ENCODE peak calls at places on chromosomes 12 and 14, in ten cellular contexts. One of them, this sample, is unnamed.

GRCh38 chr14:89406941-89407340 is 10.1 kb downstream of the FOXN3 start:
- DNase-seq in vagina: no peak
- DNase-seq in A549: no peak
- DNase-seq in NB4: no peak
- DNase-seq in right atrium auricular region: no peak
- DNase-seq in mammary epithelial cell: no peak
- DNase-seq in GM20000: no peak
- DNase-seq in pancreas: no peak
- DNase-seq in MCF 10A: no peak
- DNase-seq in psoas muscle: no peak
- DNase-seq in this sample: no peak

GRCh38 chr12:112184056-112184887 is 58.9 kb downstream of the TRAFD1 start:
- DNase-seq in pancreas: no peak
- DNase-seq in right atrium auricular region: no peak
- DNase-seq in mammary epithelial cell: no peak
- DNase-seq in NB4: no peak
- DNase-seq in MCF 10A: no peak
- DNase-seq in GM20000: no peak
- DNase-seq in A549: no peak
- DNase-seq in vagina: no peak
- DNase-seq in psoas muscle: no peak
- DNase-seq in this sample: no peak

GRCh38 chr12:5871741-5872140 is 73.3 kb downstream of the ANO2 start:
- DNase-seq in GM20000: no peak
- DNase-seq in psoas muscle: no peak
- DNase-seq in pancreas: no peak
- DNase-seq in NB4: no peak
- DNase-seq in vagina: no peak
- DNase-seq in mammary epithelial cell: no peak
- DNase-seq in MCF 10A: no peak
- DNase-seq in right atrium auricular region: no peak
- DNase-seq in A549: no peak
- DNase-seq in this sample: peak; percentile 81

GRCh38 chr12:98371419-98371818 is 144.0 kb upstream of the TMPO start:
- DNase-seq in pancreas: no peak
- DNase-seq in A549: no peak
- DNase-seq in psoas muscle: no peak
- DNase-seq in NB4: no peak
- DNase-seq in MCF 10A: no peak
- DNase-seq in GM20000: no peak
- DNase-seq in right atrium auricular region: no peak
- DNase-seq in mammary epithelial cell: no peak
- DNase-seq in vagina: no peak
- DNase-seq in this sample: no peak

GRCh38 chr12:15581006-15581405 is 208.2 kb downstream of the EPS8 start:
- DNase-seq in GM20000: no peak
- DNase-seq in mammary epithelial cell: no peak
- DNase-seq in pancreas: no peak
- DNase-seq in MCF 10A: no peak
- DNase-seq in NB4: no peak
- DNase-seq in A549: no peak
- DNase-seq in vagina: no peak
- DNase-seq in psoas muscle: no peak
- DNase-seq in right atrium auricular region: no peak
- DNase-seq in this sample: no peak

GRCh38 chr14:72554401-72554800 is 339.5 kb downstream of the DPF3 start:
- DNase-seq in psoas muscle: no peak
- DNase-seq in NB4: no peak
- DNase-seq in vagina: no peak
- DNase-seq in A549: no peak
- DNase-seq in MCF 10A: no peak
- DNase-seq in GM20000: no peak
- DNase-seq in mammary epithelial cell: no peak
- DNase-seq in pancreas: no peak
- DNase-seq in right atrium auricular region: no peak
- DNase-seq in this sample: no peak

GRCh38 chr12:124780752-124781685 is 82.6 kb downstream of the SCARB1 start:
- DNase-seq in psoas muscle: no peak
- DNase-seq in GM20000: no peak
- DNase-seq in A549: no peak
- DNase-seq in NB4: no peak
- DNase-seq in vagina: no peak
- DNase-seq in mammary epithelial cell: peak; percentile 21
- DNase-seq in MCF 10A: no peak
- DNase-seq in pancreas: no peak
- DNase-seq in right atrium auricular region: no peak
- DNase-seq in this sample: no peak

GRCh38 chr12:106584104-106585064 is 1.6 kb downstream of the RFX4 start:
- DNase-seq in GM20000: peak; percentile 38
- DNase-seq in MCF 10A: no peak
- DNase-seq in vagina: no peak
- DNase-seq in A549: peak; percentile 48
- DNase-seq in NB4: no peak
- DNase-seq in right atrium auricular region: no peak
- DNase-seq in psoas muscle: no peak
- DNase-seq in pancreas: no peak
- DNase-seq in mammary epithelial cell: no peak
- DNase-seq in this sample: peak; percentile 90

GRCh38 chr12:24695657-24696329 is 253.1 kb downstream of the BCAT1 start:
- DNase-seq in MCF 10A: no peak
- DNase-seq in A549: no peak
- DNase-seq in right atrium auricular region: no peak
- DNase-seq in GM20000: no peak
- DNase-seq in NB4: no peak
- DNase-seq in psoas muscle: no peak
- DNase-seq in vagina: no peak
- DNase-seq in pancreas: no peak
- DNase-seq in mammary epithelial cell: no peak
- DNase-seq in this sample: no peak

GRCh38 chr12:47216150-47216677 is 136.5 kb upstream of the AMIGO2 start:
- DNase-seq in MCF 10A: no peak
- DNase-seq in pancreas: peak; percentile 48
- DNase-seq in right atrium auricular region: no peak
- DNase-seq in vagina: no peak
- DNase-seq in A549: no peak
- DNase-seq in mammary epithelial cell: no peak
- DNase-seq in NB4: peak; percentile 96
- DNase-seq in GM20000: peak; percentile 40
- DNase-seq in psoas muscle: no peak
- DNase-seq in this sample: no peak

GRCh38 chr12:49342914-49343731 is 3.6 kb upstream of the DNAJC22 start:
- DNase-seq in right atrium auricular region: no peak
- DNase-seq in vagina: no peak
- DNase-seq in NB4: no peak
- DNase-seq in GM20000: peak; percentile 54
- DNase-seq in mammary epithelial cell: no peak
- DNase-seq in A549: peak; percentile 35
- DNase-seq in psoas muscle: no peak
- DNase-seq in MCF 10A: no peak
- DNase-seq in pancreas: no peak
- DNase-seq in this sample: no peak

GRCh38 chr14:104724407-104724980 is 465 bp downstream of the ADSS1 start:
- DNase-seq in GM20000: no peak
- DNase-seq in NB4: no peak
- DNase-seq in right atrium auricular region: peak; percentile 81
- DNase-seq in psoas muscle: peak; percentile 93
- DNase-seq in MCF 10A: no peak
- DNase-seq in A549: peak; percentile 58
- DNase-seq in pancreas: peak; percentile 52
- DNase-seq in vagina: no peak
- DNase-seq in mammary epithelial cell: no peak
- DNase-seq in this sample: no peak

GRCh38 chr12:13200841-13201240 is 4.3 kb downstream of the EMP1 start:
- DNase-seq in right atrium auricular region: no peak
- DNase-seq in vagina: no peak
- DNase-seq in pancreas: no peak
- DNase-seq in GM20000: no peak
- DNase-seq in A549: no peak
- DNase-seq in mammary epithelial cell: no peak
- DNase-seq in NB4: no peak
- DNase-seq in MCF 10A: no peak
- DNase-seq in psoas muscle: no peak
- DNase-seq in this sample: no peak

GRCh38 chr12:104215638-104216297 is at the start of gene TXNRD1:
- DNase-seq in A549: peak; percentile 94
- DNase-seq in vagina: peak; percentile 81
- DNase-seq in pancreas: peak; percentile 74
- DNase-seq in MCF 10A: no peak
- DNase-seq in mammary epithelial cell: peak; percentile 58
- DNase-seq in psoas muscle: peak; percentile 91
- DNase-seq in right atrium auricular region: peak; percentile 89
- DNase-seq in GM20000: peak; percentile 91
- DNase-seq in NB4: peak; percentile 94
- DNase-seq in this sample: peak; percentile 94
- TF ChIP-seq CTCF in A549: peak; percentile 87
- TF ChIP-seq CTCF in vagina: peak; percentile 69
- TF ChIP-seq CTCF in pancreas: peak; percentile 57
- TF ChIP-seq CTCF in MCF 10A: no peak
- TF ChIP-seq CTCF in mammary epithelial cell: peak; percentile 53
- TF ChIP-seq CTCF in psoas muscle: peak; percentile 85
- TF ChIP-seq CTCF in right atrium auricular region: peak; percentile 93
- TF ChIP-seq CTCF in GM20000: peak; percentile 81
- TF ChIP-seq CTCF in NB4: peak; percentile 95
- TF ChIP-seq CTCF in this sample: peak; percentile 87

GRCh38 chr12:86521870-86522269 is 265.7 kb upstream of the MGAT4C start:
- DNase-seq in mammary epithelial cell: no peak
- DNase-seq in vagina: no peak
- DNase-seq in pancreas: no peak
- DNase-seq in NB4: peak; percentile 48
- DNase-seq in psoas muscle: no peak
- DNase-seq in MCF 10A: no peak
- DNase-seq in right atrium auricular region: no peak
- DNase-seq in GM20000: no peak
- DNase-seq in A549: no peak
- DNase-seq in this sample: no peak

GRCh38 chr12:86530996-86531655 is 274.9 kb upstream of the MGAT4C start:
- DNase-seq in NB4: no peak
- DNase-seq in right atrium auricular region: no peak
- DNase-seq in pancreas: no peak
- DNase-seq in vagina: no peak
- DNase-seq in GM20000: no peak
- DNase-seq in A549: no peak
- DNase-seq in mammary epithelial cell: no peak
- DNase-seq in psoas muscle: no peak
- DNase-seq in MCF 10A: peak; percentile 46
- DNase-seq in this sample: no peak

GRCh38 chr12:86523844-86524243 is 267.7 kb upstream of the MGAT4C start:
- DNase-seq in pancreas: no peak
- DNase-seq in A549: no peak
- DNase-seq in vagina: no peak
- DNase-seq in GM20000: no peak
- DNase-seq in psoas muscle: no peak
- DNase-seq in mammary epithelial cell: no peak
- DNase-seq in MCF 10A: no peak
- DNase-seq in NB4: no peak
- DNase-seq in right atrium auricular region: no peak
- DNase-seq in this sample: no peak

DNA sequence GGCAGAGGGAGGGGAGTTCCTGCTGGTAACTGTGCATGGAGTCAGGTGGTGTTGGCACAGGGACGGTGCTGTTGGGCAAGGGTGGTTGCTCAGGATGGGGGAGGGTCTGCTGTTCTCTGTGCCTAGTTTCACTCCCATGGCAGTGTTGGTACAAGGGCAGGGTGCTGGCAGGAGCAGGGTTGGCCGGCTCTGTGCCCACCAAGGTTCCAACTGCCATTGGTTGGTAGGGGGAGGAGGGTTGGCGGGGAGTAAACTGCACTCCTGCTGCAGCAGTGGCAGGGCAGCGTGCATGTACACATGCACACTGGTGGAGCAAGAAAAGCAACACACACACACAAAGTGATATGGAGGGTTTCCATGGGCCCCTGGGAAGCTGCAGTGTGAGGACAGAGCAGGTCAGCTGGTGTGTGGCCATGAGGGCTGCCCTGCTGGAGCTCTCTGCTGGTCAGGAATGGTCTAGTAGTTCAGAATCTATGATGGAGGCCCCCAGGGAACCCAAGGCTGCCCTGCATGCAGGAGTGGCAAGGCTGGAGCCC is 269.9 kb upstream of the MGAT4C start:
- DNase-seq in mammary epithelial cell: no peak
- DNase-seq in pancreas: no peak
- DNase-seq in A549: no peak
- DNase-seq in vagina: no peak
- DNase-seq in MCF 10A: no peak
- DNase-seq in NB4: no peak
- DNase-seq in GM20000: no peak
- DNase-seq in right atrium auricular region: no peak
- DNase-seq in psoas muscle: no peak
- DNase-seq in this sample: no peak
- TF ChIP-seq CTCF in mammary epithelial cell: no peak
- TF ChIP-seq CTCF in pancreas: no peak
- TF ChIP-seq CTCF in A549: no peak
- TF ChIP-seq CTCF in vagina: no peak
- TF ChIP-seq CTCF in MCF 10A: no peak
- TF ChIP-seq CTCF in NB4: no peak
- TF ChIP-seq CTCF in GM20000: no peak
- TF ChIP-seq CTCF in right atrium auricular region: no peak
- TF ChIP-seq CTCF in psoas muscle: no peak
- TF ChIP-seq CTCF in this sample: no peak

GRCh38 chr14:23360496-23360895 is 4.5 kb downstream of the EFS start:
- DNase-seq in GM20000: no peak
- DNase-seq in pancreas: no peak
- DNase-seq in NB4: peak; percentile 11
- DNase-seq in right atrium auricular region: no peak
- DNase-seq in mammary epithelial cell: no peak
- DNase-seq in A549: peak; percentile 57
- DNase-seq in MCF 10A: no peak
- DNase-seq in psoas muscle: no peak
- DNase-seq in vagina: no peak
- DNase-seq in this sample: no peak
- TF ChIP-seq CTCF in GM20000: no peak
- TF ChIP-seq CTCF in pancreas: no peak
- TF ChIP-seq CTCF in NB4: peak; percentile 19
- TF ChIP-seq CTCF in right atrium auricular region: peak; percentile 39
- TF ChIP-seq CTCF in mammary epithelial cell: no peak
- TF ChIP-seq CTCF in A549: peak; percentile 11
- TF ChIP-seq CTCF in MCF 10A: no peak
- TF ChIP-seq CTCF in psoas muscle: no peak
- TF ChIP-seq CTCF in vagina: no peak
- TF ChIP-seq CTCF in this sample: no peak

DNA sequence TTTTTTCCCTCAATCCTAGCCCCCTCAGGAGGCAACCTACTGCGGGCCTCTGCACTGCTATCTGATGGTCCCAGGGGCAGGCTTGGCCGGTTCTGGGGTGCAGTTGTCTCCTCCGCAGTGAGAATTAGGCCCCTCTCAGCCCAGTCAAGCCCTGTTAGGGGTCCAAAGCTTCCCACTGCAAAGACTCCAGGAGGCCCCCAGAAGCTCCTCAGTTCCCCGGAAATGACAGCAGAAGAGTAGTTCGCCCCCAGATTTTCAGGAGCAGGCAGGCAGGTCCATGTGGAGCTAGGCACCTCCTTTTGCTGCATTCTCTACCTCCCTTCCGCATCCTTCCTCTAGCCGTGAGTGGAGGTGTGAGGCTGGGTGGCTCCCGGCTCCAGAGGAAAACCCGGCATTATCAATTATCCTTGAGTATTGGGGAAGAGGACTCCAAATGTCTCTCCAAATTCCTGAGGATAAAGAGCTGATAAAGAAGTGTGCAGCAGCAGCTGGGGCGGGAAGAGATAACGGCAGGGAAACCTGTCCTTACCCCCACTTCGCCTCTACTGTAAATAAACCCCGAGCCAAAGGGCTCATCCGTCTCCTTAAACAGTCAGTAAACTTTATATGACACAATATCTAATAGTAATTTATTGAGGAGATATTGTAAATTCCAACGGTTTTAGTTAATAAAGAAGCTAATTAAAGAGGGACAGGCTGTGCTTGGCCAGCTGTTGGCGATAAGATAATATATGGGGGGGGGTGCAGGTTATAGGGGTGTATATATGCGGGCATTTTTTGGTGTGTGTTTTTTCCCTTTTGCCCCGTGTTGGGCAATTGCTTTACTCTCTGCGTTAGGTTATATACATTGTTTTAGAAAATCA is 641 bp upstream of the HOXC12 start:
- DNase-seq in A549: no peak
- DNase-seq in mammary epithelial cell: no peak
- DNase-seq in MCF 10A: no peak
- DNase-seq in right atrium auricular region: no peak
- DNase-seq in vagina: no peak
- DNase-seq in GM20000: no peak
- DNase-seq in NB4: no peak
- DNase-seq in psoas muscle: no peak
- DNase-seq in pancreas: no peak
- DNase-seq in this sample: no peak
- TF ChIP-seq CTCF in A549: no peak
- TF ChIP-seq CTCF in mammary epithelial cell: no peak
- TF ChIP-seq CTCF in MCF 10A: no peak
- TF ChIP-seq CTCF in right atrium auricular region: no peak
- TF ChIP-seq CTCF in vagina: no peak
- TF ChIP-seq CTCF in GM20000: no peak
- TF ChIP-seq CTCF in NB4: no peak
- TF ChIP-seq CTCF in psoas muscle: no peak
- TF ChIP-seq CTCF in pancreas: no peak
- TF ChIP-seq CTCF in this sample: no peak